ENCODE peak calls at places on chromosomes 2 and 18, in six cellular contexts. X, U, F, V, R and Q are unnamed samples.

GRCh38 chr2:227430644-227431043 is 41.3 kb upstream of the AGFG1 start:
- DNase-seq in F (no peak), R (no peak), V (peak), X (no peak), U (no peak), Q (no peak)

GRCh38 chr18:41660654-41661053 is 294.4 kb upstream of the PIK3C3 start:
- DNase-seq in R (no peak), F (no peak), V (no peak), X (no peak), U (no peak), Q (no peak)

GRCh38 chr2:53208815-53209214 is 558.8 kb upstream of the CHAC2 start:
- DNase-seq in R (no peak), F (no peak), X (no peak), V (no peak), U (no peak), Q (no peak)

GRCh38 chr2:107334311-107334710 is 448.3 kb upstream of the ST6GAL2 start:
- DNase-seq in X (no peak), F (peak), R (no peak), U (no peak), V (no peak), Q (no peak)

GRCh38 chr18:30971338-30971956 is 71.1 kb downstream of the DSC3 start:
- DNase-seq in F (peak), R (no peak), V (peak), U (peak), X (peak), Q (peak)

GRCh38 chr18:36281941-36282340 is 15.6 kb upstream of the FHOD3 start:
- DNase-seq in X (no peak), R (no peak), U (no peak), V (no peak), F (no peak), Q (peak)

GRCh38 chr2:64857581-64858471 is 131.4 kb upstream of the SLC1A4 start:
- DNase-seq in R (no peak), U (peak), F (peak), X (peak), V (peak), Q (no peak)

GRCh38 chr2:119463136-119463535 is 31.5 kb downstream of the TMEM37 start:
- DNase-seq in V (no peak), R (no peak), F (no peak), U (no peak), X (no peak), Q (no peak)

GRCh38 chr18:59416818-59417217 is 57.8 kb upstream of the LMAN1 start:
- DNase-seq in V (no peak), R (no peak), U (peak), F (no peak), X (no peak), Q (no peak)

GRCh38 chr18:45628979-45629958 is 14.0 kb downstream of the SLC14A2 start:
- DNase-seq in F (peak), R (no peak), X (no peak), U (no peak), V (peak), Q (no peak)

GRCh38 chr2:162890690-162891311 is 52.2 kb upstream of the KCNH7 start:
- DNase-seq in V (peak), U (peak), X (peak), R (no peak), F (peak), Q (peak)

GRCh38 chr2:197134206-197134605 is 176.4 kb downstream of the ANKRD44 start:
- DNase-seq in X (no peak), F (no peak), R (no peak), V (no peak), U (no peak), Q (no peak)

GRCh38 chr18:36828157-36828629 is 609 bp downstream of the TPGS2 start:
- DNase-seq in U (peak), X (no peak), R (no peak), V (peak), F (peak), Q (peak)

GRCh38 chr2:31335921-31336570 is 78.5 kb downstream of the XDH start:
- DNase-seq in U (no peak), F (peak), V (peak), R (no peak), X (no peak), Q (no peak)

GRCh38 chr2:54212456-54212855 is 43.6 kb downstream of the TSPYL6 start:
- DNase-seq in V (peak), X (no peak), U (no peak), F (peak), R (no peak), Q (no peak)

GRCh38 chr2:232511336-232511863 is 8.8 kb upstream of the PRSS56 start:
- DNase-seq in V (no peak), U (no peak), X (no peak), F (no peak), R (no peak), Q (peak)